ENCODE peak calls at places on chromosomes 13 and 19, in eight cellular contexts. C is endothelial cell, B is lower leg skin, G is GM13976, R is AG04450, Y is astrocyte, Q is AG09309, Z is HFF-Myc. O is an unnamed sample.
A peak's percentile ranks its signal among the peaks of the same experiment; 100 is the strongest.

GRCh38 chr19:48913114-48913513 is 13.0 kb downstream of the NUCB1 start:
- DNase-seq in G (peak; percentile 56), Y (no peak), Q (no peak), R (no peak), B (no peak), Z (no peak), C (no peak), O (no peak)

GRCh38 chr19:10009714-10010224 is 535 bp downstream of the COL5A3 start:
- DNase-seq in C (no peak), Q (no peak), B (no peak), R (no peak), Z (no peak), Y (no peak), G (no peak), O (no peak)

GRCh38 chr13:104318121-104318520 is 1251.9 kb upstream of the SLC10A2 start:
- DNase-seq in Y (peak; percentile 41), G (no peak), Q (no peak), R (no peak), B (no peak), C (no peak), Z (no peak), O (no peak)

GRCh38 chr19:51131780-51132680 is 7.3 kb downstream of the SIGLEC9 start:
- DNase-seq in Z (peak; percentile 21), C (no peak), B (no peak), R (peak; percentile 42), Q (no peak), G (peak; percentile 57), Y (no peak), O (no peak)

GRCh38 chr19:35284153-35285140 is 2.1 kb downstream of the HAMP start:
- DNase-seq in G (no peak), C (no peak), Z (no peak), B (peak; percentile 82), Y (no peak), Q (no peak), R (no peak), O (no peak)

GRCh38 chr19:58021541-58022282 is 12.1 kb upstream of the ZSCAN1 start:
- DNase-seq in Q (peak; percentile 31), C (no peak), Y (peak; percentile 18), G (no peak), Z (no peak), B (no peak), R (no peak), O (no peak)

GRCh38 chr19:15640294-15640903 is at the start of gene CYP4F3:
- DNase-seq in R (no peak), Y (no peak), Q (no peak), Z (no peak), C (no peak), G (no peak), B (peak; percentile 92), O (no peak)

GRCh38 chr13:106355866-106356265 is 179.6 kb downstream of the EFNB2 start:
- DNase-seq in Z (no peak), Q (no peak), B (no peak), Y (no peak), C (no peak), R (no peak), G (no peak), O (no peak)

GRCh38 chr19:11649941-11650340 is 52.7 kb downstream of the ZNF627 start:
- DNase-seq in Q (peak; percentile 21), C (no peak), R (no peak), Y (no peak), G (no peak), Z (no peak), B (no peak), O (no peak)

GRCh38 chr13:99415851-99416331 is 85.4 kb upstream of the TM9SF2 start:
- DNase-seq in C (no peak), R (no peak), Z (no peak), Y (no peak), B (peak; percentile 84), G (no peak), Q (no peak), O (no peak)

GRCh38 chr13:99380921-99381645 is 73.9 kb upstream of the GPR183 start:
- DNase-seq in Z (no peak), B (no peak), R (no peak), Y (no peak), C (no peak), G (peak; percentile 69), Q (no peak), O (no peak)

GRCh38 chr13:61761690-61762089 is 346.0 kb upstream of the PCDH20 start:
- DNase-seq in Q (no peak), Z (no peak), B (no peak), C (no peak), G (no peak), R (no peak), Y (no peak), O (no peak)

GRCh38 chr19:917323-918151 is at the start of gene KISS1R:
- DNase-seq in R (no peak), C (no peak), Z (no peak), Q (no peak), G (peak; percentile 77), Y (no peak), B (no peak), O (no peak)

GRCh38 chr19:53818756-53819155 is 5.4 kb downstream of the NLRP12 start:
- DNase-seq in G (no peak), R (no peak), Q (no peak), Z (no peak), C (no peak), B (no peak), Y (no peak), O (no peak)

GRCh38 chr13:24709186-24709913 is 29.1 kb downstream of the ATP12A start:
- DNase-seq in R (no peak), Y (no peak), B (peak; percentile 60), G (peak; percentile 63), Z (no peak), Q (no peak), C (no peak), O (no peak)

GRCh38 chr13:67353891-67354459 is 123.8 kb upstream of the PCDH9 start:
- DNase-seq in G (no peak), Q (no peak), Y (peak; percentile 19), Z (no peak), B (no peak), R (no peak), C (no peak), O (no peak)

GRCh38 chr13:79812070-79812850 is 331.3 kb downstream of the NDFIP2 start:
- DNase-seq in C (no peak), Y (no peak), Z (no peak), Q (no peak), B (no peak), G (peak; percentile 25), R (no peak), O (no peak)

GRCh38 chr13:109761695-109762094 is 24.7 kb downstream of the IRS2 start:
- DNase-seq in B (no peak), C (no peak), Q (no peak), Z (no peak), G (no peak), Y (no peak), R (no peak), O (peak; percentile 41)

GRCh38 chr13:42820450-42820849 is 39.1 kb downstream of the FAM216B start:
- DNase-seq in Z (no peak), G (no peak), C (no peak), Y (no peak), B (no peak), Q (no peak), R (no peak), O (no peak)

GRCh38 chr13:42815686-42816085 is 34.3 kb downstream of the FAM216B start:
- DNase-seq in B (no peak), G (no peak), Y (peak; percentile 27), Z (no peak), R (no peak), C (no peak), Q (no peak), O (no peak)

GRCh38 chr13:42814868-42815267 is 33.5 kb downstream of the FAM216B start:
- DNase-seq in R (peak; percentile 69), Y (peak; percentile 89), G (no peak), Z (peak; percentile 82), Q (peak; percentile 71), B (no peak), C (no peak), O (no peak)

GRCh38 chr13:42819712-42820111 is 38.3 kb downstream of the FAM216B start:
- DNase-seq in Y (no peak), Z (no peak), B (no peak), R (no peak), G (no peak), C (no peak), Q (no peak), O (no peak)

DNA sequence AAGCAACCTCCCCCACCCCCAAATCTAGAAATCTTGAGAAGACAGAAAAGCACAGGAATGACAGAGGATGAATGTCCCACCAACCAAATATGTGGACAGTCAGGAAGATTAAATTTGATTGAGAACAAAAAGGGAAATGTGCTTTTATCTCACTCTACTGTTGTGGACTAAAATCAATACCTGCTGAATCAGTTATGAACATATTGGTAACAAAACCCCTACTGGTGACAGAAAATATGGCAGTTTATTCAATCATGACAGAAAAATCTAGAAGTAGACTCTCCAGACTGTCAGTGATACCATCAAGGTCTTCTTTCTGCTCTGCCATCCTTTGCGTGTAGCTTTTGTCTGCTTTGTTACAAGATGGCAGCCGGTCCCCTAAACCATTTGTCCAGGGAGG is 35.2 kb downstream of the FAM216B start:
- DNase-seq in Z (no peak), Q (no peak), C (no peak), G (no peak), Y (no peak), R (no peak), B (no peak), O (no peak)
- TF ChIP-seq CTCF in Z (no peak), Q (peak; percentile 32), C (peak; percentile 70), G (no peak), Y (peak; percentile 24), R (peak; percentile 27), B (no peak), O (no peak)

GRCh38 chr13:30355405-30355741 is 48.0 kb upstream of the KATNAL1 start:
- DNase-seq in Z (no peak), Y (no peak), G (peak; percentile 54), R (no peak), C (peak; percentile 47), Q (no peak), B (peak; percentile 75), O (no peak)
- TF ChIP-seq CTCF in Z (peak; percentile 13), Y (no peak), G (peak; percentile 27), R (peak; percentile 32), C (no peak), Q (no peak), B (no peak), O (no peak)

GRCh38 chr13:75670496-75670895 is 34.4 kb downstream of the LMO7 start:
- DNase-seq in Q (no peak), Z (no peak), Y (no peak), R (no peak), B (no peak), C (no peak), G (no peak), O (no peak)
- TF ChIP-seq CTCF in Q (no peak), Z (no peak), Y (no peak), R (no peak), B (no peak), C (no peak), G (no peak), O (no peak)

DNA sequence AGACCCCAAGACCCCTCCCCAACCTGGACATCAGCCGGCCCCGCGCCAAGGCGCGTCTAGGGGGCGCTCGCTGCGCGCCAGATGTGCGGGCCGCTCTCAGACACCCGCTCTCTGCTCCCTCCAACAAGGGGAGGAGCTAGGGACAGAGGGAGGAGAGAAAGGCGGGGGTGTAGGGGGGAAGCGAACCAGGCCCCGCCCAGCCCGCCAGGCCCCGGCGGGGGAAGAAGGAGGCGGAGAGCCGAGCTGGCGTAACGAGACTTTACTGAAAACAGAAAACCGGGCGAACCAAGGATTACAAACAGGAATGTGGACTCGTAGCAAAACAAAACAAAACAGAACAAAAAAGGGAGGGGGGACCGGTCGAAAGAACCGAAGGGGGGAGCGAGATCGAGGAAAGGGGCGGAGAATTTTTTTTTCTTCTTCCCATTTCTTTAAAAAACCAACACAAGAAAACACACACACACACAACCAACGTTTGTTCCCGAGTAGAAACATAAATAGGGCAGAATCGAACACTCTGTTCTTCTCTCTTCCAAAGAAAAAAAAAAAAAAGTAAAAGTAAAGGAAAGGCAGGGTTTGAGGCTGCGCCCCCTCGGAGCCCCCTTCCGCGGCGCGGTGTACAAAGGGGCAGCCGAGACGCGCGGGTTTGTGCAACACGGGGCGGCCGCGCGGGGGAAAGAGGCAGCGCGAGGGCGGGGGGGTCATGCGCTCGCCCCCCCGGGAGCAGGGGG is 1.7 kb downstream of the JUND start:
- DNase-seq in Q (peak; percentile 85), C (peak; percentile 86), G (peak; percentile 98), B (peak; percentile 98), Z (no peak), Y (peak; percentile 81), R (peak; percentile 85), O (no peak)
- TF ChIP-seq CTCF in Q (peak; percentile 95), C (peak; percentile 65), G (peak; percentile 82), B (no peak), Z (peak; percentile 95), Y (peak; percentile 68), R (peak; percentile 96), O (peak; percentile 90)